ENCODE peak calls at places on chromosomes 16 and 17, in four cellular contexts. One of them, this sample, is unnamed.

GRCh38 chr16:86510465-86511261 is at the start of gene FOXF1:
- DNase-seq in NB4: peak; percentile 52
- DNase-seq in ovary: peak; percentile 51
- DNase-seq in A549: peak; percentile 48
- DNase-seq in this sample: no peak

GRCh38 chr16:35452471-35452870 is 1993.1 kb downstream of the TP53TG3F start:
- DNase-seq in ovary: no peak
- DNase-seq in A549: no peak
- DNase-seq in NB4: no peak
- DNase-seq in this sample: no peak

GRCh38 chr16:87702325-87702811 is 63.4 kb downstream of the KLHDC4 start:
- DNase-seq in NB4: peak; percentile 82
- DNase-seq in A549: no peak
- DNase-seq in ovary: no peak
- DNase-seq in this sample: peak; percentile 24

GRCh38 chr16:51907680-51908079 is 639.3 kb downstream of the TOX3 start:
- DNase-seq in NB4: peak; percentile 2
- DNase-seq in A549: no peak
- DNase-seq in ovary: no peak
- DNase-seq in this sample: no peak

GRCh38 chr16:4136229-4136813 is 20.1 kb upstream of the ADCY9 start:
- DNase-seq in NB4: no peak
- DNase-seq in ovary: no peak
- DNase-seq in A549: peak; percentile 47
- DNase-seq in this sample: no peak

GRCh38 chr17:49742256-49742655 is 21.7 kb downstream of the FAM117A start:
- DNase-seq in A549: no peak
- DNase-seq in NB4: peak; percentile 81
- DNase-seq in ovary: no peak
- DNase-seq in this sample: no peak

GRCh38 chr16:75570351-75571104 is 4.3 kb downstream of the GABARAPL2 start:
- DNase-seq in ovary: no peak
- DNase-seq in NB4: no peak
- DNase-seq in A549: no peak
- DNase-seq in this sample: no peak

GRCh38 chr17:42289863-42290165 is 1.5 kb downstream of the STAT5A start:
- DNase-seq in NB4: no peak
- DNase-seq in A549: no peak
- DNase-seq in ovary: peak; percentile 31
- DNase-seq in this sample: no peak

GRCh38 chr17:29840884-29841283 is 89.1 kb downstream of the SSH2 start:
- DNase-seq in NB4: no peak
- DNase-seq in ovary: no peak
- DNase-seq in A549: no peak
- DNase-seq in this sample: no peak

GRCh38 chr17:66702106-66702936 is 132.6 kb upstream of the CACNG5 start:
- DNase-seq in A549: peak; percentile 46
- DNase-seq in ovary: no peak
- DNase-seq in NB4: no peak
- DNase-seq in this sample: no peak

GRCh38 chr17:41690497-41690896 is 1.8 kb downstream of the EIF1 start:
- DNase-seq in A549: no peak
- DNase-seq in ovary: no peak
- DNase-seq in NB4: no peak
- DNase-seq in this sample: no peak

GRCh38 chr16:57141822-57142631 is 43.8 kb downstream of the PSME3IP1 start:
- DNase-seq in A549: no peak
- DNase-seq in NB4: peak; percentile 55
- DNase-seq in ovary: peak; percentile 5
- DNase-seq in this sample: no peak

GRCh38 chr17:35242158-35242804 is 591 bp upstream of the SLFN5 start:
- DNase-seq in ovary: peak; percentile 56
- DNase-seq in NB4: peak; percentile 61
- DNase-seq in A549: peak; percentile 69
- DNase-seq in this sample: peak; percentile 44

GRCh38 chr17:58666858-58667267 is 25.0 kb downstream of the TEX14 start:
- DNase-seq in A549: peak; percentile 94
- DNase-seq in ovary: peak; percentile 75
- DNase-seq in NB4: peak; percentile 81
- DNase-seq in this sample: peak; percentile 89

GRCh38 chr17:41784207-41784744 is 2.2 kb downstream of the JUP start:
- DNase-seq in A549: peak; percentile 92
- DNase-seq in NB4: peak; percentile 97
- DNase-seq in ovary: no peak
- DNase-seq in this sample: peak; percentile 43

GRCh38 chr16:31108035-31108793 is at the start of gene BCKDK:
- DNase-seq in A549: peak; percentile 75
- DNase-seq in NB4: peak; percentile 88
- DNase-seq in ovary: peak; percentile 81
- DNase-seq in this sample: peak; percentile 80

GRCh38 chr16:75458029-75458428 is 6.5 kb downstream of the TMEM170A start:
- DNase-seq in NB4: no peak
- DNase-seq in A549: no peak
- DNase-seq in ovary: no peak
- DNase-seq in this sample: no peak

GRCh38 chr17:19645608-19646250 is 2.8 kb upstream of the ALDH3A2 start:
- DNase-seq in A549: peak; percentile 61
- DNase-seq in NB4: peak; percentile 78
- DNase-seq in ovary: no peak
- DNase-seq in this sample: peak; percentile 62

GRCh38 chr17:81723651-81724209 is 11.6 kb downstream of the SLC25A10 start:
- DNase-seq in A549: no peak
- DNase-seq in ovary: no peak
- DNase-seq in NB4: no peak
- DNase-seq in this sample: no peak

GRCh38 chr17:28613916-28614315 is at the start of gene RSKR:
- DNase-seq in ovary: no peak
- DNase-seq in NB4: peak; percentile 20
- DNase-seq in A549: no peak
- DNase-seq in this sample: no peak

GRCh38 chr17:79808763-79809529 is 12.1 kb upstream of the CBX8 start:
- DNase-seq in ovary: no peak
- DNase-seq in NB4: peak; percentile 57
- DNase-seq in A549: peak; percentile 87
- DNase-seq in this sample: peak; percentile 35

GRCh38 chr16:4682084-4682581 is 11.2 kb upstream of the NUDT16L1 start:
- DNase-seq in ovary: no peak
- DNase-seq in NB4: no peak
- DNase-seq in A549: no peak
- DNase-seq in this sample: no peak

GRCh38 chr16:80664798-80665197 is 124.0 kb downstream of the DYNLRB2 start:
- DNase-seq in A549: no peak
- DNase-seq in ovary: no peak
- DNase-seq in NB4: no peak
- DNase-seq in this sample: no peak

GRCh38 chr17:27531469-27531948 is 75.3 kb downstream of the KSR1 start:
- DNase-seq in A549: no peak
- DNase-seq in ovary: no peak
- DNase-seq in NB4: peak; percentile 79
- DNase-seq in this sample: peak; percentile 36

GRCh38 chr17:41678411-41678906 is 10.2 kb upstream of the EIF1 start:
- DNase-seq in ovary: no peak
- DNase-seq in NB4: peak; percentile 63
- DNase-seq in A549: peak; percentile 76
- DNase-seq in this sample: no peak

GRCh38 chr16:87584271-87584670 is 18.0 kb upstream of the JPH3 start:
- DNase-seq in NB4: no peak
- DNase-seq in A549: no peak
- DNase-seq in ovary: peak; percentile 18
- DNase-seq in this sample: no peak

GRCh38 chr17:10135539-10136257 is 62.7 kb downstream of the GAS7 start:
- DNase-seq in A549: peak; percentile 22
- DNase-seq in NB4: peak; percentile 94
- DNase-seq in ovary: no peak
- DNase-seq in this sample: peak; percentile 5

GRCh38 chr17:72614871-72615626 is 477.4 kb downstream of the SLC39A11 start:
- DNase-seq in A549: peak; percentile 95
- DNase-seq in NB4: no peak
- DNase-seq in ovary: no peak
- DNase-seq in this sample: no peak

GRCh38 chr17:55641559-55642160 is 81.0 kb downstream of the TMEM100 start:
- DNase-seq in ovary: peak; percentile 82
- DNase-seq in NB4: peak; percentile 74
- DNase-seq in A549: peak; percentile 73
- DNase-seq in this sample: peak; percentile 45

GRCh38 chr17:44878627-44879221 is 20.5 kb downstream of the EFTUD2 start:
- DNase-seq in NB4: peak; percentile 46
- DNase-seq in A549: peak; percentile 45
- DNase-seq in ovary: no peak
- DNase-seq in this sample: peak; percentile 37

GRCh38 chr16:71610447-71610846 is 15.5 kb upstream of the MARVELD3 start:
- DNase-seq in ovary: no peak
- DNase-seq in A549: no peak
- DNase-seq in NB4: no peak
- DNase-seq in this sample: no peak

GRCh38 chr17:18116078-18116477 is 7.5 kb downstream of the MYO15A start:
- DNase-seq in NB4: no peak
- DNase-seq in ovary: no peak
- DNase-seq in A549: no peak
- DNase-seq in this sample: no peak
- TF ChIP-seq POLR2A in NB4: no peak
- TF ChIP-seq POLR2A in ovary: no peak
- TF ChIP-seq POLR2A in A549: no peak
- TF ChIP-seq POLR2A in this sample: no peak

GRCh38 chr17:17819561-17819995 is 17.2 kb downstream of the SREBF1 start:
- DNase-seq in A549: peak; percentile 89
- DNase-seq in ovary: no peak
- DNase-seq in NB4: peak; percentile 78
- DNase-seq in this sample: peak; percentile 95
- TF ChIP-seq POLR2A in A549: no peak
- TF ChIP-seq POLR2A in ovary: no peak
- TF ChIP-seq POLR2A in NB4: no peak
- TF ChIP-seq POLR2A in this sample: no peak

DNA sequence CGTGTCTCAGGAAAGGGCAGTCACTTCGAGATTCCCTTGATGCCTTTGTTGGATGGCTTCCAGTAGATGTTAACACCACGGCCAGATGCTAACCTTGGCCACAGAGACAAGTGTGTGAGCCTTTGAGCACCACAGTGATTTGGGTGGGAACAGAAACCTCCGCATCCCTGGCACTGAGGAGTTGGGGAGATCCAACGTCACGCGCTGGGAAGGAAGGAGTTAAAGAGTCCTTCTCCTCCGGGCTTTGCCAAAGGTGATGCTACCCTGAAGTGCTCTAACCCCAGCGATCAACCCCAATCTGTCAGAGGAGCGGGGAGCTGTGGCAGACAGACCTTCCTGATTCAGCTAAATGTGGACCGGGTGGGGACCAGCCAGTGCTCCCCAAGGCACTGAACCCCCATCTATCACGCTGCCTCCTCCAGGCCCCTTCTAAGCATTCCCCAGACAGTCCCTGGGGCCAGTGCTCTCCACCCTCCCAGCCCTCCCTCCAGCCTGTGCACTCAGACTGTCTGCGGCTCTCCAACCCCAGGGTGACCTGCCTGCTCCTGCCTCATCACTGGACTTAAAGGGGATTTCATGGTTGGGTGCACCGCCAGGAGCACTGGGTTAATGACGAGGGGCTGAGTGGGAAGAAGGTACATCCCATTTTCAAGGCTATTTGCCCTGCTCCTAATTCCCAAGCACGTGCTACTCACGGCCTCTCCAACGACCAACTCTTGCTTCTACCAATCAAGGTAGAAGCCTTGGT is 3.2 kb upstream of the ABR start:
- DNase-seq in NB4: no peak
- DNase-seq in ovary: no peak
- DNase-seq in A549: no peak
- DNase-seq in this sample: no peak
- TF ChIP-seq POLR2A in NB4: no peak
- TF ChIP-seq POLR2A in ovary: no peak
- TF ChIP-seq POLR2A in A549: no peak
- TF ChIP-seq POLR2A in this sample: no peak

DNA sequence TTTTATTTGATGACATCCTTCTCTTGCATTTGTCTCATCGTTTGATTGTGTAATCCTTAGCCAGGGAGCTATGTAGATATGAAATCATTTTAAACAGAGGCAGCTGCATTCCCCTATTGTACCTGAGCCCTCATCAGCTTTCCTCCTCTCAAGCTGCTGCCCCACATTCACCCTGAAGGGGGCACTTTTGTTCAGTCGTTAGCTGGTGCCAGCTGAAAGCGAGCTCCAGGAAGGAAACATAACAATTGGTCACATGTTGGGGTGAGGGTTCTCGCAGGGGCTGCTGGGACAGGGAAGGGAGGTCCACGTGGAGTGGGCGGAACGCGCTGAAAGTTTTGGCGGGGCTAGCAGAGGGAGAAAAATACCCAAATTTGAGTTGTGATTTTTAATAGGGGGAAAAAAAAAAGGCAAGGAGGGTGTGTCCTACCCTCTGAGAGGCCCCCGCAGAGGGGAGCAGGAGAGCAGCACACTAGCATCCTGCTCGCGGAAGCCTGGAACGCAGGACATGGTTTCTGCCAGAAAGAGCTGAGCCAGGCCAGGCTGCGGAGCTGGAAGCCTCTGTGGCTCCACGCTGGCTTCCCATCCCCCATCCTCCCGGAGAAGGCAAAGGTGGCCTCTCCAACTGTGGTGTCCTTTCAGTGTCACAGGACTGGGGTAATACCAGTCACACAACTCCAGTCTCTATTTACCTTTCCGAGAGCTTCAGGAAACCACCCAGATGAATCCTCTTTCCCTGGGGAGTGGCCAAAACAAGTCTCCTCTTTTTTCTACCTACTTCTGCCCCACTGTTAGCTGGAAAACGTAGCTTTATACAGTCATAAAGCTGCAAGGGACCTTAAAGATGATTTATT is 8.4 kb upstream of the MSL1 start:
- DNase-seq in NB4: peak; percentile 98
- DNase-seq in ovary: peak; percentile 92
- DNase-seq in A549: peak; percentile 97
- DNase-seq in this sample: peak; percentile 93
- TF ChIP-seq POLR2A in NB4: peak; percentile 58
- TF ChIP-seq POLR2A in ovary: no peak
- TF ChIP-seq POLR2A in A549: peak; percentile 62
- TF ChIP-seq POLR2A in this sample: peak; percentile 62

DNA sequence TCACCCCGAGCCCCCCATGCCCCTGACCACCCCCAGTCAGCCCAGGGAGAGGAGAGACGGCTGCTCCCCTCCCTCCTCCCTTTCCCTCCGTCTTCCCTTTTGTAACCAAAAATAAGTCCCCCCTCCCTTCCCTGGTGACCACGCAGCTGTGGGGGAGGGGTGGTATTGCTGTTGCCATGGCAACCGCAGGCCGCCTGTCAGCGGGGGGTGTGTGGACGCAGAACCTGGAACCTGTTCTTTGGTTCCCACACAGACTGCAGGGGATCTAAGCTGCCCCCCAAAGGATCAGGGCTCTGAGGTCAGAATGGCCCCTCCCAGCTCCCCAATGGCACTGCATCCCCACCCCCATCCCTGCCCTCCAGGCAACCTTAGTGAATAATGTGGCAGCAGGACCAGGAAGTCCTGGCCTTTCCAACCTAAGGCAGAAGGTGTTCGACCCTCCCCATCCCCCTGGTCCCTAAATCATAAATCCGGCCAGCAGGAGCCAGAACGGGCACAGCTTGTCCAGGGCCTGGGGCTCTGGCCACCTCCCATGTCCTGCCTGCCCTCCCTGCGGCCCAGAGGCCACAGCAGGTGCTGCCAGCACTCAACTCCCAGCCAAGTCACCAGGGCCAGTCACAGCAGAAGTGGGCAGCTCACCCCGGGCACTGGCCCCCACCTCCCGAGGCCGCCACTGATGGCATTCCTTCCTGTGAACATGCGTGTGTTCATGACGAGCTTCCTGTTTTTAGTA is 12.0 kb downstream of the CA4 start:
- DNase-seq in NB4: peak; percentile 57
- DNase-seq in A549: no peak
- DNase-seq in ovary: no peak
- DNase-seq in this sample: no peak
- TF ChIP-seq POLR2A in NB4: no peak
- TF ChIP-seq POLR2A in A549: no peak
- TF ChIP-seq POLR2A in ovary: no peak
- TF ChIP-seq POLR2A in this sample: no peak